ENCODE peak calls at places on chromosome 20, in four cellular contexts. T is mesendoderm; U is naive thymus-derived CD4-positive, alpha-beta T cell; S is neural progenitor cell. N is an unnamed sample. For H3K4me1, the result is how much of the 10 kb centered on the place peaks cover.

GRCh38 chr20:46605978-46606816 is 45.1 kb downstream of the SLC13A3 start:
- DNase-seq in T (no peak), U (no peak), S (no peak), N (no peak)

GRCh38 chr20:31981784-31982183 is 13.8 kb downstream of the XKR7 start:
- DNase-seq in T (no peak), U (no peak), S (no peak), N (no peak)

GRCh38 chr20:8579060-8579459 is 447.0 kb downstream of the PLCB1 start:
- DNase-seq in T (no peak), U (no peak), S (no peak), N (no peak)

GRCh38 chr20:31515775-31516107 is 1.5 kb downstream of the HM13 start:
- DNase-seq in T (no peak), U (no peak), S (no peak), N (no peak)

GRCh38 chr20:50312682-50313187 is 122.1 kb downstream of the CEBPB start:
- DNase-seq in T (no peak), U (no peak), S (no peak), N (peak)

GRCh38 chr20:38441916-38442315 is 6.8 kb upstream of the SNHG17 start:
- DNase-seq in T (no peak), U (no peak), S (peak), N (no peak)

GRCh38 chr20:38050691-38051090 is 17.1 kb downstream of the RPRD1B start:
- DNase-seq in T (no peak), U (no peak), S (no peak), N (peak)

GRCh38 chr20:1337441-1337840 is 8.5 kb upstream of the SDCBP2 start:
- DNase-seq in T (no peak), U (no peak), S (no peak), N (no peak)

GRCh38 chr20:49381558-49382493 is 100.6 kb downstream of the KCNB1 start:
- DNase-seq in T (no peak), U (no peak), S (no peak), N (peak)

GRCh38 chr20:53718142-53718481 is 124.5 kb upstream of the ZNF217 start:
- DNase-seq in T (no peak), U (no peak), S (peak), N (no peak)

GRCh38 chr20:22744341-22745193 is 160.2 kb upstream of the FOXA2 start:
- DNase-seq in T (no peak), U (no peak), S (no peak), N (no peak)

GRCh38 chr20:11101243-11101642 is 427.4 kb upstream of the JAG1 start:
- DNase-seq in T (no peak), U (no peak), S (no peak), N (no peak)

GRCh38 chr20:12925214-12925755 is 83.5 kb upstream of the SPTLC3 start:
- DNase-seq in T (peak), U (peak), S (peak), N (peak)

GRCh38 chr20:38685271-38685670 is 39.0 kb upstream of the SLC32A1 start:
- DNase-seq in T (no peak), U (no peak), S (no peak), N (no peak)

GRCh38 chr20:45322952-45323383 is 14.9 kb upstream of the MATN4 start:
- DNase-seq in T (peak), U (no peak), S (no peak), N (no peak)

GRCh38 chr20:24696396-24696795 is 227.0 kb downstream of the SYNDIG1 start:
- DNase-seq in T (no peak), U (no peak), S (no peak), N (no peak)

GRCh38 chr20:34582911-34583310 is 24.4 kb downstream of the MAP1LC3A start:
- DNase-seq in T (no peak), U (no peak), S (no peak), N (peak)

GRCh38 chr20:35166242-35166830 is 5.5 kb upstream of the PROCR start:
- DNase-seq in T (no peak), U (no peak), S (no peak), N (no peak)

GRCh38 chr20:826695-827323 is 6.7 kb upstream of the FAM110A start:
- DNase-seq in T (no peak), U (no peak), S (no peak), N (no peak)

GRCh38 chr20:8721098-8721497 is 347.8 kb upstream of the PLCB4 start:
- DNase-seq in T (peak), U (no peak), S (peak), N (peak)

GRCh38 chr20:9119776-9120175 is 50.9 kb downstream of the PLCB4 start:
- DNase-seq in T (no peak), U (no peak), S (no peak), N (no peak)

GRCh38 chr20:59606566-59606965 is 2.2 kb downstream of the PHACTR3 start:
- DNase-seq in T (no peak), U (no peak), S (no peak), N (no peak)
- H3K4me1 ChIP-seq in T (under half), U (under half), S (under half), N (under half)

GRCh38 chr20:57429579-57430202 is 38.5 kb downstream of the RBM38 start:
- DNase-seq in T (no peak), U (no peak), S (no peak), N (peak)
- H3K4me1 ChIP-seq in T (under half), U (under half), S (under half), N (under half)

GRCh38 chr20:62362590-62362940 is 4.5 kb downstream of the LAMA5 start:
- DNase-seq in T (no peak), U (no peak), S (no peak), N (no peak)

GRCh38 chr20:62362991-62363919 is 3.9 kb downstream of the LAMA5 start:
- DNase-seq in T (peak), U (no peak), S (peak), N (no peak)

GRCh38 chr20:62360854-62361798 is 6.0 kb downstream of the LAMA5 start:
- DNase-seq in T (peak), U (no peak), S (no peak), N (no peak)

GRCh38 chr20:62363920-62364851 is 2.9 kb downstream of the LAMA5 start:
- DNase-seq in T (no peak), U (no peak), S (peak), N (no peak)

DNA sequence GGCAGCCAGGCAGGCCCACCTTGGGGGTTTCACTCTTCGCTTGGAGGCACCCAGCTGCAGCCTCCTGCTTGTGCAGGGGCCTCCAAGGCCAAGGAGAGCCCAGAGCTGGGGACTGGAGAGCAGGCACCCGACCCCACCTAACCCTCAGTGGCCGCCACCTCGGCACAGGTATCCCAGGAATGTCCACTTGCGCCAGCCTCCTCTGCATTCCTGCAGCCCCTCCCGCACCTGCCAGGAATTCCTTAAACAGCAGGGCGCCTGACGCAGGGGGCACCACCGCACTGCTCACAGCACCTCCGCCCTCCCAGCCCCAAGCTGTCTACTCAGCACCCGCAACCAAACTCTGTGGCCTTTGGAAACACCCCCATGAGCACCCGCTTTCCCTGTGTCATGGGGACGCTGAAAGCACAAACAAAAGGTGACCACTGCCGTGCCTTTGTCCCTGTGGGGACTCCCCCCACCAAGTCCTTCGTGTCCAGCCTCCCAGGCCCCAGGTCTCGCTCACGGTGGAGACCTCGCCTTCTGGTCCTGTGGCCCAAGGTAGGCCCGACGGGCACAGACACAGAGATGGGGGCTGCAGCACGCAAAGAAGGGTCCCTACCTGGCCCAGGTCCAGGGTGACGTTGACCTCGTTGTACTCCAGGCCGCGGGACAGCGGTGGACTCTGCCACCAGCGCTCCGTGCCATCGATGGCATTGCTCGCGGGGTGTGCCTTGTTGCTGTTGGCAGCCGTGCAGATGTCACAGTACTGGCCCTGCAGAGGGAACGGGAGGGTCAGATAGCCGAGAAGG is 5.1 kb downstream of the LAMA5 start:
- DNase-seq in T (peak), U (no peak), S (peak), N (no peak)
- H3K4me1 ChIP-seq in T (under half), U (under half), S (half or more), N (half or more)

DNA sequence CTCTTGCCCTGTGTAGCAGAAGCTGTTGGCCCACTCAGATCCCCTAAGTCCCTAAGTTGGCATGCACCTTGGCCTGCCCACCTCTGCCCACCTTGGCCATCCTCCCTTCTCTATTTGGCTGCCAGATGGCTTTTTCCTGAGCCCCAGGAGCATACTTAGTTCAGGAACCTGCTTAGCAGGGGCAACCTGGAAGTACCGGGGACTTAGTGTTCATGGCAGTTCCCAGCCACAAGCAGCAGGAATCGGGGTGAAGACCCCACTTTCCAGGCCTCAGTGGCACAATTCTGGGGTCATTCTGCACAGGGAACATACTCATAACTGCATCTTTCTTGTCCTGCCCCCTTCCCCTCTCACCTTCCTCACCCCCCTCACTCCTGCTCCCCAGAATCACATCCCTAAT is 158.0 kb upstream of the PMEPA1 start:
- DNase-seq in T (no peak), U (no peak), S (no peak), N (no peak)
- H3K4me1 ChIP-seq in T (under half), U (under half), S (under half), N (under half)

N was measured in astrocyte.